ENCODE peak calls at places on chromosomes 1 and 21, in five cellular contexts. R is ovary, X is A549, Y is right lobe of liver, P is astrocyte. V is an unnamed sample. For H3K4me1, the result is how much of the 10 kb centered on the place peaks cover.

GRCh38 chr1:170075186-170075585 is 691 bp upstream of the KIFAP3 start:
- DNase-seq in R (peak), X (no peak), Y (no peak), P (no peak), V (no peak)

GRCh38 chr1:235041201-235041600 is 87.4 kb downstream of the TOMM20 start:
- DNase-seq in R (no peak), X (no peak), Y (no peak), P (no peak), V (no peak)

GRCh38 chr21:42171091-42172053 is 47.6 kb upstream of the ABCG1 start:
- DNase-seq in R (no peak), X (no peak), Y (no peak), P (no peak), V (peak)

GRCh38 chr1:243256590-243256989 is 749 bp downstream of the SDCCAG8 start:
- DNase-seq in R (no peak), X (no peak), Y (no peak), P (no peak), V (no peak)

GRCh38 chr1:206703647-206704046 is 18.9 kb downstream of the MAPKAPK2 start:
- DNase-seq in R (no peak), X (no peak), Y (no peak), P (peak), V (no peak)

GRCh38 chr1:20282544-20282943 is 8.1 kb upstream of the VWA5B1 start:
- DNase-seq in R (no peak), X (no peak), Y (no peak), P (no peak), V (no peak)

GRCh38 chr1:151157067-151157531 is 650 bp downstream of the TNFAIP8L2 start:
- DNase-seq in R (no peak), X (no peak), Y (no peak), P (no peak), V (no peak)

GRCh38 chr1:157142765-157143423 is 4.7 kb upstream of the ETV3 start:
- DNase-seq in R (no peak), X (no peak), Y (no peak), P (no peak), V (no peak)

GRCh38 chr1:100543640-100544039 is 5.7 kb downstream of the GPR88 start:
- DNase-seq in R (no peak), X (no peak), Y (no peak), P (no peak), V (no peak)

GRCh38 chr1:96748078-96748477 is 26.5 kb downstream of the PTBP2 start:
- DNase-seq in R (no peak), X (no peak), Y (no peak), P (no peak), V (no peak)

GRCh38 chr1:195948123-195948895 is 659.9 kb downstream of the KCNT2 start:
- DNase-seq in R (no peak), X (no peak), Y (no peak), P (no peak), V (no peak)

GRCh38 chr1:211587123-211587522 is 8.2 kb upstream of the SLC30A1 start:
- DNase-seq in R (no peak), X (no peak), Y (no peak), P (no peak), V (no peak)

GRCh38 chr1:27124405-27124804 is 30.5 kb downstream of the SLC9A1 start:
- DNase-seq in R (no peak), X (no peak), Y (no peak), P (no peak), V (no peak)

GRCh38 chr1:231919269-231919886 is 292.8 kb downstream of the DISC1 start:
- DNase-seq in R (no peak), X (no peak), Y (no peak), P (no peak), V (no peak)

GRCh38 chr1:205013683-205014367 is 29.2 kb upstream of the CNTN2 start:
- DNase-seq in R (peak), X (no peak), Y (peak), P (peak), V (no peak)

GRCh38 chr1:56099766-56100165 is 479.6 kb downstream of the PLPP3 start:
- DNase-seq in R (no peak), X (no peak), Y (no peak), P (no peak), V (no peak)

GRCh38 chr1:85316324-85316723 is 39.9 kb upstream of the BCL10 start:
- DNase-seq in R (no peak), X (no peak), Y (no peak), P (no peak), V (no peak)

GRCh38 chr1:7752512-7753417 is 18.3 kb upstream of the VAMP3 start:
- DNase-seq in R (peak), X (peak), Y (peak), P (peak), V (peak)

GRCh38 chr1:223001653-223002634 is 141.1 kb downstream of the TLR5 start:
- DNase-seq in R (no peak), X (no peak), Y (no peak), P (no peak), V (no peak)

GRCh38 chr1:227998374-227999055 is 8.3 kb upstream of the WNT3A start:
- DNase-seq in R (no peak), X (no peak), Y (no peak), P (no peak), V (no peak)

GRCh38 chr1:157948547-157949152 is 44.8 kb upstream of the KIRREL1 start:
- DNase-seq in R (no peak), X (no peak), Y (no peak), P (peak), V (no peak)

GRCh38 chr1:109531205-109531779 is 8.4 kb upstream of the GPR61 start:
- DNase-seq in R (no peak), X (no peak), Y (no peak), P (no peak), V (no peak)

GRCh38 chr1:109532365-109533136 is 7.1 kb upstream of the GPR61 start:
- DNase-seq in R (peak), X (peak), Y (peak), P (peak), V (peak)

GRCh38 chr1:109529895-109530456 is 9.7 kb upstream of the GPR61 start:
- DNase-seq in R (no peak), X (no peak), Y (no peak), P (no peak), V (no peak)

GRCh38 chr1:109531826-109532364 is 7.8 kb upstream of the GPR61 start:
- DNase-seq in R (peak), X (no peak), Y (no peak), P (no peak), V (no peak)

DNA sequence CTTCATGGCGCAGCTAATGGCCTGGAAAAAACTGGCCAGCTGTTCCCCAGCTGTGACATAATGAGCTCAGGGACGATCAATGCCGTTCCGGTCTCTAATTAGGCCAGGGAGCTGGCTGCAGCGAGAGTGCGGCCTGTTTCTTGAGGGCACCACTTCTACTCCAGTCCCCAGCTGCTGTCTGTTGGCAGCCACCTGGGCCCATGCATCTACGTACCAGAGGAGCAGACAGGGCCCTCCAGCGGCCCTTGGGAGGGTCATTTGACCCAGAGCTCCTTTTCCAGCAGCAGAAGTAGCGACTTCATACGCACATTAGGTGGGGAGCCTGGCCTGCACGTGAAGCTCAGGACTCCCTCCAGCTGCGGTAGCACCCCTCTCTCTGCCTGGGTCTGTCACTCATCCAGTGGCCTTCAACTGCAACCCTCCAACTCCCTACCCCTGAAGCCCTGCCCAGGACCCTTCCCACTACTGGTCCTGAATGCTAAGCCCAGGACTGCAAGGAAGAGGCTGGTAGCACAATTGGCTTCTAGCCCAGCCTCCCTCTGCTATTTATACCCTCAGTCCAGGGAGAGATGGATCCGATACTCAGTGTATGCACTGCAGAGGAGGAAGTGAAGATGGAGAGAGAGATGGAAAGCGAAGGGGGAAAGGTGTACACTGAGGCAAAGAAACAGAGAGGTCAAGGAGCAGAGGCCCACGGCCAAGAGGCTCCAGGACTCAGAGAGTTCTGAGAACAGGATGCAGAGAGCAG is 9.0 kb upstream of the GPR61 start:
- DNase-seq in R (no peak), X (no peak), Y (no peak), P (no peak), V (no peak)
- H3K4me1 ChIP-seq in R (under half), X (under half), Y (under half), P (under half), V (under half)

DNA sequence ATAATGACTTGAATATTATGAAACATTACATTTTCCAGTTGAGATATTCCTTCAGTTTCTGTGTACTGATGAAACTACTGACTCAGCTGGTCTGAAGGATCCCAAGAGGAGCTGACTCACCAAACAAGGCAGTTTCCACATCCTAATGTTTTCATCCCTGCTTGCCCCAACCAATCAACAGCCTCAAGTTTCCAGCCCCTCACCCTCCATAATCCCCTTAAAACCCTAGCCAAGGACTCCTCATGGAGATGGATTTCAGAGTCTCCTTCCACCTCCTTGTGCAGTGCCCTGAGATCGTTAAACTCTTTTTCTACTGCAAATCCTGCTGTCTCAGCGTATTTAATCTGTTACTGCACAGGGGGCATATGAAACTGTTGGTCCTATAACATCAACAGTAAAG is 83.1 kb upstream of the HAO2 start:
- DNase-seq in R (no peak), X (no peak), Y (no peak), P (peak), V (no peak)
- H3K4me3 ChIP-seq in R (no peak), X (no peak), Y (no peak), P (no peak), V (no peak)

GRCh38 chr1:89631756-89632155 is 1.2 kb upstream of the LRRC8C start:
- DNase-seq in R (no peak), X (no peak), Y (no peak), P (no peak), V (no peak)
- H3K4me1 ChIP-seq in R (under half), X (under half), Y (under half), P (under half), V (under half)

DNA sequence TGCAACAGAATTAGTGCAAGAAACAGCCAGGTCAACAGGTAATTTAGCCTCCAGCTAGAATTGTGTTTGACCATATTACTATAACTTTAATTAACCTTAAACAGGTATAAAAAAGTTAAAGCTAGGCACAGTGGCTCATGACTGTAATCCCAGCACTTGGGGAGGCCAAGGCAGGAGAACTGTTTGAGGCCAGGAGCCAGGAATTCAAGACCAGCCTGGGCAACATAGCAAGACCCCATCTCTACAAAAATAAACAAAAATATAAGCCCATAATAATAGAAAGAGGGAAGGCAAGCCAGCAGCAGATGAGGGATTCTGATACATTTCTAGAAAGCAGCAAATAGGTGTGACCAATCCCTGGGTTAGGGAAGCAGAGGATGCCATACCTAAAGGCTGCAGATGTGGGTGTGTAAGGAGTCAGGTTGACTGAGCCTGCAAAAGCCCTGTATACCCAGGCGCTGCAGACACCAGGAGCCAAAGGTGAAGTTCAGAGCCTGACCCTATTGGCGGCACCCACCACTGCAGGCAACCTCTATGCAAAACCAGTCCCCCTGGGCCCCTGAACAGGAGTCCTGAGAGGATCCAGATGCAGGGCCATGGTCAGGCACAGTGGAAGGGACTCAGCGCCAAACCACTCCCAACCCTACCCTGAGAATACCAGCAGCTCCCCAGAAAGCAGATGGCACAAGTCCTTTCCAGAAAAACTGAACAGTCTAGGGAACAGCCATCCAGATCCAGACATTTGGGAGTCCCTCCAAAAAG is 19.3 kb upstream of the LSS start:
- DNase-seq in R (no peak), X (no peak), Y (no peak), P (no peak), V (no peak)
- H3K4me3 ChIP-seq in R (no peak), X (no peak), Y (no peak), P (no peak), V (no peak)

GRCh38 chr1:5479876-5480275 is 512.3 kb downstream of the NPHP4 start:
- DNase-seq in R (no peak), X (no peak), Y (no peak), P (no peak), V (no peak)
- H3K4me1 ChIP-seq in R (under half), X (under half), Y (under half), P (under half), V (under half)

DNA sequence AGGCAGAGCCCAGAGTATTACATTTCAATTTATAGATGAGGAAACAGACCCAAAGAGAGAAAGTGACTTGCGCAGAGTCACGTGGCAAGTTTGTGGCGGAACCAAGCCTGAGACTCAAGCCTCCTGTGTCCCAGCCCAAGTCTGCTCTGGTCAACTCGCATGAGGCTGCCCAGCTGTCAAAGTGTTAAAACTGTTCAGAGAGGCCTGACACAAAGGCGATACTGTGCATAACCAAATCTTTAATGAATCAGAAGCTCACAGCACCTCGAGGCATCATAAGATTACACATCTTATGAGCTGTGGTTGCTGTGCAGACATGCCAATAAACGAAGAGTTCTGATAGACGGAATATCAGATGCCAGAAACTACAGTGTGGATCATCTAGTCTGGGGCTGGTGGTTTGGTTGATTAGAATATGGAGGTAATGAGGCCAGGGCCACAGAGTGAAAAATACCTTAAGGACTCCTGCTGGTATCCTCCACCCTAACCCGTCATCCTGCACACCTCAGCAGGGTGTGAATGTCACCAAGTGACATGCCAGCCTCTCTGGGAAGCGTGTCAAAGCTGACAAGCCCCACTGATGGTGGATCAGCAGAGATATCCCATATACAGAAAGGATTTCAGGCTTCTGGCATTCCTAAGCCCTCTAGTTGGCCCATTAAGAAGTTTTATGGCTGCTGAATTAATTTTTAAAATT is 42.2 kb downstream of the TNNT2 start:
- DNase-seq in R (no peak), X (no peak), Y (no peak), P (no peak), V (no peak)
- H3K4me3 ChIP-seq in R (no peak), X (no peak), Y (no peak), P (no peak), V (no peak)

GRCh38 chr1:9495854-9496374 is 43.4 kb upstream of the SLC25A33 start:
- DNase-seq in R (no peak), X (no peak), Y (no peak), P (no peak), V (no peak)

GRCh38 chr1:9490605-9491339 is 48.5 kb upstream of the SLC25A33 start:
- DNase-seq in R (peak), X (peak), Y (peak), P (peak), V (peak)

GRCh38 chr1:9493326-9493725 is 45.9 kb upstream of the SLC25A33 start:
- DNase-seq in R (no peak), X (no peak), Y (peak), P (no peak), V (no peak)

GRCh38 chr1:9500756-9501754 is 38.2 kb upstream of the SLC25A33 start:
- DNase-seq in R (no peak), X (no peak), Y (peak), P (no peak), V (no peak)

DNA sequence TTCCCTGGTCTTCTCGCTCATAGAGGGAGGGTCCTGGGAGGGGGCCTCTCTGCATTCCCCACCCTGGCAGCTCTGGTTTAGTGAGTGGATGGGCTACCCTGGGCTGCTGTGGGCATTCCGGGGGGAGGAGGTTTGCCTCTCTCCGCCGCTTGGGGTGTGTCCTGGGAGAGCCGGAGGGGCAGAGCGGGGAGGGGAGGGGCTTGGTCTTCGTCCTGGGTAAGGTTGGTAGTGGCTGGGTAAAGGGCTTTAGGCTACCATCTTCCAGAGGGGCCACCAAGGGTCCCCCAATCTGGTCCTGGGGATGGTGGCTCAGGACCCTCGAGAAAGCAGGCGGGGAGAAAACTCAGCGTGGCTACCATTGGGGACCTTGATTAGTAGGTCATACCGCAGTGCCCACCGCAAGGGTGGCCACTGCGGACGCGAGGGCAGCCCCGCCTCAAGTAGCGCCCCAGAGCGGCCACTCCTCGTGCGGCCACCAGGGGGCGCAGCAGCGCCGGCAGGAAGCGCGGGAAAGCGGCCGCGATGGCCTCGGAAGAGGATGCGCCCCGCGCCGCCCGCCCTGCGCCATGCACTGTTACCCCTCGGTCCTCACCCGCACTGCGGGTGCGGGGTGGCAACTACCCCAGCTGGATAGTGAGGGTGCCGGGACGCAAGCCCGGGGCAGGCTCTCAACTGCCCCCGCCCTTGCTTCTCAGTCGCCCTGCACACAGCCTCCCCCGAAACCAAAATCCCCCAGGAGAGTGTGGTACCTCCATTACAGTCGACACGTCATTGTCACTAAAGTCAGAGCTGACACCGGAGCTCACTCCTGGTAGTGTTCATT is 44.1 kb upstream of the SLC25A33 start:
- DNase-seq in R (peak), X (peak), Y (peak), P (no peak), V (peak)
- H3K4me1 ChIP-seq in R (under half), X (under half), Y (under half), P (under half), V (under half)

GRCh38 chr1:193014354-193014753 is 44.8 kb downstream of the UCHL5 start:
- DNase-seq in R (no peak), X (no peak), Y (no peak), P (peak), V (no peak)
- H3K4me3 ChIP-seq in R (no peak), X (no peak), Y (no peak), P (no peak), V (no peak)